ENCODE peak calls at places on chromosomes 11 and 22, in five cellular contexts. K is K562, B is H1, H is GM12878, Y is HepG2. S is an unnamed sample.

GRCh38 chr11:70297341-70297740 is 26.9 kb downstream of the PPFIA1 start:
- DNase-seq in K (no peak), B (no peak), H (no peak), Y (no peak), S (no peak)

GRCh38 chr11:37177721-37178120 is 579.7 kb upstream of the RAG2 start:
- DNase-seq in K (no peak), B (no peak), H (no peak), Y (no peak), S (no peak)

GRCh38 chr11:59078435-59078834 is 7.7 kb upstream of the GLYATL1B start:
- DNase-seq in K (no peak), B (no peak), H (no peak), Y (no peak), S (no peak)

GRCh38 chr22:21803859-21804258 is 63.6 kb downstream of the MAPK1 start:
- DNase-seq in K (no peak), B (no peak), H (no peak), Y (no peak), S (no peak)

GRCh38 chr11:65132988-65133700 is 1.2 kb downstream of the SYVN1 start:
- DNase-seq in K (peak), B (peak), H (no peak), Y (peak), S (peak)

GRCh38 chr11:122226810-122227379 is 110.9 kb upstream of the BLID start:
- DNase-seq in K (no peak), B (no peak), H (no peak), Y (no peak), S (no peak)

GRCh38 chr11:118200901-118201680 is 23.7 kb downstream of the JAML start:
- DNase-seq in K (no peak), B (no peak), H (no peak), Y (no peak), S (no peak)

GRCh38 chr11:22349446-22349845 is 11.3 kb downstream of the SLC17A6 start:
- DNase-seq in K (no peak), B (no peak), H (no peak), Y (no peak), S (no peak)

GRCh38 chr11:91163619-91164451 is 941.0 kb upstream of the CHORDC1 start:
- DNase-seq in K (no peak), B (no peak), H (no peak), Y (peak), S (no peak)

GRCh38 chr11:107549253-107549953 is 16.1 kb downstream of the ALKBH8 start:
- DNase-seq in K (peak), B (no peak), H (no peak), Y (peak), S (no peak)

GRCh38 chr11:76030286-76030685 is 176.0 kb downstream of the WNT11 start:
- DNase-seq in K (no peak), B (no peak), H (no peak), Y (peak), S (no peak)

GRCh38 chr11:38153985-38154384 is 1555.9 kb upstream of the RAG2 start:
- DNase-seq in K (no peak), B (no peak), H (no peak), Y (no peak), S (no peak)

GRCh38 chr11:122578168-122578825 is 77.2 kb upstream of the UBASH3B start:
- DNase-seq in K (no peak), B (no peak), H (no peak), Y (peak), S (no peak)

GRCh38 chr11:678297-678696 is 16.7 kb downstream of the DEAF1 start:
- DNase-seq in K (no peak), B (no peak), H (no peak), Y (no peak), S (no peak)

GRCh38 chr22:19571207-19571795 is 47.1 kb upstream of the CLDN5 start:
- DNase-seq in K (peak), B (no peak), H (no peak), Y (no peak), S (no peak)
- TF ChIP-seq SIN3A in K (no peak), B (no peak), H (no peak), Y (no peak), S (no peak)

DNA sequence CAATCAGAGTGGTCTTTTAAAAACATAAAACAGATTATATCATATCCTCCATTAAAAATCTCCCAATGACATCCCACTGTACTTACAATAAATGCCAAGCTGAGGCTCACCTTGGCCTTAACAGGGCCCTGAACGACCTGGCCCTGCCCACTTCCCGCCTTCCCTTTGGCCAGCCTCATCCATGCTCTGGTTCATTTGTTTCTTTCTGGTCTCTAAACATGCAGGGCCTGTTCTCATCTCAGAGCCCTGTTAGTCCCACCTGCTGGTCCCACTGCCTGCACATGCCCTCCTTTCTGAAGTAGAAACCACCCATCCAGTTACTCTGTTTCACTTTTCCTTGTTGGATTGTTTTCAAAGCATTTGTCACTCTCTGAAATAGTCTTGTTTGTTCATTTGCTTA is 227.4 kb downstream of the INSC start:
- DNase-seq in K (no peak), B (no peak), H (no peak), Y (no peak), S (no peak)
- TF ChIP-seq CEBPB in K (no peak), B (no peak), H (no peak), Y (no peak), S (no peak)

GRCh38 chr22:23035557-23036277 is 34.6 kb upstream of the GNAZ start:
- DNase-seq in K (peak), B (no peak), H (peak), Y (no peak), S (no peak)

GRCh38 chr22:23032681-23033080 is 37.6 kb upstream of the GNAZ start:
- DNase-seq in K (no peak), B (no peak), H (no peak), Y (no peak), S (no peak)

GRCh38 chr22:23036684-23037428 is 33.5 kb upstream of the GNAZ start:
- DNase-seq in K (peak), B (no peak), H (no peak), Y (peak), S (no peak)

GRCh38 chr22:23033116-23033905 is 37.0 kb upstream of the GNAZ start:
- DNase-seq in K (no peak), B (no peak), H (no peak), Y (no peak), S (no peak)

DNA sequence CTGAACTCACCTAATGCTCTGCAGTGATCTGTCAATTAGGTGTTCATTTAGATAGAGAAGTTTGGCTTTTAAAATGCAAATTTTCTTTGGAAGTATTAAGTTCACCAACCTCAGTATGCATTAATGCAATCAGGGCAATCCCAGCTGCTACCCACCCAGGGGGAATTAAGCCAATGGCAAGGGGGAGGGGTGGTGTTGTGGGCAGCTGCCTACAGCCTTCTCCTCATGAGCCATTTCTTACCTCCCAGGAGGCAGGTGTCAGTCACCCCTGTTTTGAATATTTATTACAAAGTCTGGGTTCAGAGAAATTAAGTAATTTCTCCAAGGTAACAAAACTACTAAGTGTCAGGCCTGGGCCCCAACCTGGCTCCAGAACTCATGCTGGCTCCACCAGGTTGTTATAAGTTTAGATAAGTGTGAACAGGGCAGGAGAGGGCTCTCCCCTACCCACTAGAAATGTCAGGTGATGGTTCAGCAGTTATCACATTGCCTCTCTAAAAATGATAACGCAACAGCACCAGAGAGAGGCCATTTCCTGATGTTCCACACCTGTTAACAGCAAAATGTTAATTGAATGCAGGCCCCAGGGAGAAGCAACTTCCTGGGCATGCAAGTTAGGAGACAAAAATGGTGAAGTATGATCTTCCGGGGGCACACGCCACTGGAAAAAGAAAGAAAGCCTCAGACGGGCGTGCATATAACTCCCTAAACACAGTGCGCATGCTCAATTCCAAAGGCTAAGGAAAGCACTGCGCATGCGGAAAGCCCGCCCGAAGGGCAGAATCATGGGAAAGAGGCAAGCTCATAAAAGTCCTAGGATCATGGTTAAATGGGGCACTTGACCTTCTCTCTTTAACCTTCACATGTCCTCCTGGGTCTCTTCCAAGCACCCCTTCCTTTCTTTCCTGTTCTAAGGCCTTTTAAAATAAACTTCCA is 35.4 kb upstream of the GNAZ start:
- DNase-seq in K (peak), B (no peak), H (no peak), Y (no peak), S (no peak)
- TF ChIP-seq SIN3A in K (no peak), B (no peak), H (no peak), Y (no peak), S (no peak)

GRCh38 chr11:18135308-18135707 is 2.9 kb downstream of the MRGPRX3 start:
- DNase-seq in K (no peak), B (no peak), H (no peak), Y (no peak), S (no peak)
- TF ChIP-seq CEBPB in K (no peak), B (no peak), H (no peak), Y (no peak), S (no peak)

GRCh38 chr11:72719144-72719543 is 33.1 kb downstream of the ARAP1 start:
- DNase-seq in K (no peak), B (no peak), H (no peak), Y (no peak), S (no peak)
- TF ChIP-seq SIN3A in K (no peak), B (no peak), H (no peak), Y (no peak), S (no peak)

GRCh38 chr11:2927493-2927800 is 1.8 kb downstream of the PHLDA2 start:
- DNase-seq in K (no peak), B (no peak), H (no peak), Y (no peak), S (no peak)

GRCh38 chr11:2926611-2927492 is 2.4 kb downstream of the PHLDA2 start:
- DNase-seq in K (no peak), B (no peak), H (no peak), Y (no peak), S (no peak)

GRCh38 chr11:2923446-2924375 is 5.5 kb downstream of the PHLDA2 start:
- DNase-seq in K (no peak), B (no peak), H (no peak), Y (no peak), S (no peak)

GRCh38 chr11:2924381-2924780 is 4.8 kb downstream of the PHLDA2 start:
- DNase-seq in K (no peak), B (no peak), H (no peak), Y (no peak), S (no peak)

DNA sequence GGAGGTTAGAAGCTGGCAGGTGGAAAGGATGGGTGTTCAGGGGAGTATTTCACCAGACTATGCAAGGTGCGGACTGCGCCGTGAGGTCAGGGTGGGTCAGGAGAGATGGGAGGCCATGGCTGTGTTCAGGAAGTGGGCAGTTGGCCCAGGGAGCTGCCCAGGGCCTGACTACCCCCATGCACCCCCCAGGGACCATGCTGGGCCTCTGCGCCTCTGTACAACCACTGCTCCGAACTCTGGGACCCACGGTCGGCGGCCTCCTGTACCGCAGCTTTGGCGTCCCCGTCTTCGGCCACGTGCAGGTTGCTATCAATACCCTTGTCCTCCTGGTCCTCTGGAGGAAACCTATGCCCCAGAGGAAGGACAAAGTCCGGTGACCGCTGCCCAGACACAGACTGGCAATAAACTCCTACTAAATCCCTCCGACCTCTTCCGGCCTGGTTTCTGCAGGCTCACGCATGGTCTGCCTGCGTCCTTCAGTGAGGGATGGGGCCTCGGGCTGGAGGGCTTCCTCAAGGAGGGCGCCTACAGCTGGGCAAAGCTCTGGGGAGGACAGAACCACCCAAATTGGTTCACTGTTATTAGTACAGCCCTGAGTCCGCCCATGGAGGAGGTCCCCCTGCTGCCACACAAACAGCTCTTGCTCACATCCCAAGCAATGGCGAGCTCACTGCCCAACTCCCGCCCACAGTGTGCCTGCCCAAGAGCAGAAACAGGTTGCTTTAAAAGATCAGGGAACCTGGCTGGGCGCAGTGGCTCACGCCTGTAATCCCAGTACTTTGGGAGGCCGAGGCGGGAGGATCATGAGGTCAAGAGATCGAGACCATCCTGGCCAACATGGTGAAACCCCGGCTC is 4.2 kb downstream of the PHLDA2 start:
- DNase-seq in K (no peak), B (no peak), H (no peak), Y (no peak), S (no peak)
- TF ChIP-seq CEBPB in K (no peak), B (no peak), H (no peak), Y (no peak), S (no peak)

GRCh38 chr11:6612816-6613136 is 760 bp upstream of the TAF10 start:
- DNase-seq in K (peak), B (peak), H (no peak), Y (peak), S (peak)

GRCh38 chr11:6612008-6612815 is at the start of gene TAF10:
- DNase-seq in K (peak), B (peak), H (peak), Y (peak), S (peak)

GRCh38 chr11:6610591-6610990 is 1.4 kb downstream of the TAF10 start:
- DNase-seq in K (peak), B (no peak), H (no peak), Y (no peak), S (no peak)

GRCh38 chr11:6609502-6610015 is 2.5 kb downstream of the TAF10 start:
- DNase-seq in K (no peak), B (no peak), H (no peak), Y (no peak), S (no peak)

DNA sequence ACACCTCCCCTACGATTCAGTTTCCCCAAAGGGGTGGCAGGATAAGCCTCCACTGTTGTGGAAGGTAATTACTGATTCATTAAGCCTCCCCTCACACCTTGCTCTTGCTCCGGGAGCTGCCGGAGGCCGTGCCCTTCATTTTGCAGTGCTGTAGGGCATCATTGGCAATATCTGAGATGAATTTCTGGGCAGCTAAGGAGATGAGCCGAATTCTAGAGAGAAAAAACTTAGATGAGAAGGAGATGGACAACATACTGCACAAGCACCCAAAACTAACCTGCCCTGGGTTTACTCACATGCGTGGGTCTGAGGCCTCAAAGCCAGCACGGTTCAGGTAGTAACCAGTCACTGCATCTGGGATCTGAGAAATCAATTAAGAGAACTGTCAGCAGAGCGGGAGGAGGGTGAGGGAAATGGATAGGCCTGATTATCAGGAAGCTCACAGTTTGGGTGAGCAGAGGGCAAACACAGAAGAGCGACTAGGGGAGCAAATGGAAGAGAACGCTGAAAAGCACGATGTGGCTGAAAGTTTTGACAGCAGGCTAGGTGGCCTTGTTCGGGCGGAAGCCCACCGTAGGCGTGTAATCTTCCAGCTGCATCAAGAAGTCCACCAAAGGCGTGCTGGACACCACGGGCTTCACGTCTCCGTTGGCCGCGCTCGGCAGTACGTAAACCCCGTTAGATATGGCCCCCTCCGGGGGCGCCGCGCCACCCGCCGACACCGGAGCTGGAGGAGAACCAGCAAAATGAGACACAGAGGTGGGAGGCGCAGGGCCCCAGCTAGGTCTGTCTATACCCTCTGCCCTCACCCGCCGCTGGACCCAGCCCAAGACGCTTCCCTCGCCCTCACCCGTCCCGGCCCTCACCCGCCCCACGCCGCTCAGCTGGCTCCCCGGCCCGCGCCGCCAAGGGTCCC is 666 bp downstream of the TAF10 start:
- DNase-seq in K (no peak), B (peak), H (no peak), Y (no peak), S (no peak)
- TF ChIP-seq SIN3A in K (no peak), B (no peak), H (no peak), Y (no peak), S (no peak)

GRCh38 chr11:19351426-19351825 is 110.7 kb upstream of the E2F8 start:
- DNase-seq in K (no peak), B (no peak), H (no peak), Y (no peak), S (no peak)

GRCh38 chr11:19347911-19348310 is 107.2 kb upstream of the E2F8 start:
- DNase-seq in K (no peak), B (no peak), H (no peak), Y (no peak), S (no peak)

GRCh38 chr11:19350093-19350665 is 109.4 kb upstream of the E2F8 start:
- DNase-seq in K (no peak), B (no peak), H (no peak), Y (no peak), S (no peak)

GRCh38 chr11:19352072-19352735 is 111.5 kb upstream of the E2F8 start:
- DNase-seq in K (no peak), B (no peak), H (no peak), Y (no peak), S (no peak)

GRCh38 chr11:19349340-19350025 is 108.7 kb upstream of the E2F8 start:
- DNase-seq in K (no peak), B (no peak), H (no peak), Y (no peak), S (no peak)
- TF ChIP-seq CEBPB in K (no peak), B (no peak), H (no peak), Y (no peak), S (no peak)

DNA sequence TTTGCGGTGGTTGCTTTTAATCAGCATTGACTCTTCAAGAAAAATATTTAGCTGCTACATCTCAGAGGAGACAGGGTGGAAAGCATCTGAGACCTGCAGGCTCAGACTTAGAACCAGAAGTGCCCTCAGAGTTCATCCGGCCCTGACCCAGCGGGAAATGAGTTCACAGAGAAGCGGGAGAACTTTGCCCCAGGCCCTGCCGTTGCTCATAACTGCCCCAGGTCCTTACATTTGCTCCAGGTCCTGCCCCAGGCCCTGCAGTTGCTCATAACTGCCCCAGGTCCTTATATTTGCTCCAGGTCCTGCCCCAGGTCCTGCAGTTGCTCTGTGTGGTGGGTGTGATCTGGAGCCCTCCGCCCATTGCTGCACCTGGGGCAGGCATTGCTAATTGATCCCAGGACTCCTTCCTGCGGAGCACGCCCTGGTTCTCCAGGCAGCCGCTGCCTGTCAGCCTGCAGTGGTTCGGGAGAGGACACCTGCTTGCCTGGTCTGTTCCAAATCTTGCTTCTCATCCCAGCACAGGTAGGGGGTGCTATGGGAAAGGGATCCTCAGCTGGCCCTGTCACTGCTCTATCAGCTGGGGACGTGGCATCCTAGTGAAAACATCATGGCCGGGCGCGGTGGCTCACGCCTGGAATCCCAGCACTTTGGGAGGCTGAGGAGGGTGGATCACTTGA is 58.1 kb upstream of the PPP6R3 start:
- DNase-seq in K (no peak), B (peak), H (no peak), Y (no peak), S (no peak)
- TF ChIP-seq SIN3A in K (no peak), B (peak), H (no peak), Y (no peak), S (no peak)